ENCODE peak calls at places on chromosomes 4 and X, in seven cellular contexts. I is T-helper 9 cell, V is hepatocyte, W is K562, Y is KBM-7, S is heart right ventricle, Z is breast epithelium. X is an unnamed sample.

GRCh38 chr4:137065306-137065705 is 467.0 kb downstream of the PCDH18 start:
- DNase-seq in I (no peak), V (no peak), W (no peak), Y (no peak), S (no peak), Z (no peak), X (no peak)

GRCh38 chr4:88110826-88111225 is 47.6 kb downstream of the ABCG2 start:
- DNase-seq in I (no peak), V (no peak), W (no peak), Y (no peak), S (no peak), Z (no peak), X (no peak)

GRCh38 chr4:1278336-1278670 is 11.4 kb upstream of the MAEA start:
- DNase-seq in I (no peak), V (no peak), W (no peak), Y (no peak), S (no peak), Z (no peak), X (no peak)

GRCh38 chrX:23483396-23483795 is 148.7 kb downstream of the PTCHD1 start:
- DNase-seq in I (no peak), V (no peak), W (no peak), Y (no peak), S (no peak), Z (no peak), X (no peak)

GRCh38 chrX:121308276-121308805 is 260.9 kb downstream of the GLUD2 start:
- DNase-seq in I (no peak), V (peak), W (peak), Y (peak), S (no peak), Z (no peak), X (peak)

GRCh38 chrX:45986971-45987370 is 558.2 kb downstream of the ZNF674 start:
- DNase-seq in I (no peak), V (no peak), W (no peak), Y (no peak), S (no peak), Z (no peak), X (no peak)

GRCh38 chr4:7276538-7276937 is 84.2 kb downstream of the SORCS2 start:
- DNase-seq in I (no peak), V (no peak), W (no peak), Y (no peak), S (no peak), Z (no peak), X (no peak)

GRCh38 chr4:56902703-56903102 is 5.0 kb upstream of the REST start:
- DNase-seq in I (no peak), V (no peak), W (no peak), Y (no peak), S (no peak), Z (no peak), X (no peak)

GRCh38 chr4:32985256-32985655 is 2265.1 kb downstream of the PCDH7 start:
- DNase-seq in I (no peak), V (no peak), W (no peak), Y (no peak), S (no peak), Z (no peak), X (no peak)

GRCh38 chrX:3763111-3763510 is 49.7 kb upstream of the PRKX start:
- DNase-seq in I (no peak), V (no peak), W (no peak), Y (no peak), S (no peak), Z (no peak), X (no peak)

GRCh38 chr4:8189551-8190466 is 9.3 kb upstream of the SH3TC1 start:
- DNase-seq in I (no peak), V (no peak), W (no peak), Y (no peak), S (no peak), Z (no peak), X (no peak)